ENCODE peak calls at places on chromosomes 2 and 18, in six cellular contexts. X is AG09309, C is neural progenitor cell, Z is astrocyte of the spinal cord, V is HL-60, F is brain microvascular endothelial cell. U is an unnamed sample.

GRCh38 chr18:55794288-55795052 is 206.5 kb upstream of the TCF4 start:
- DNase-seq in X (no peak), C (no peak), Z (peak; percentile 46), V (no peak), F (no peak), U (no peak)

GRCh38 chr18:12943200-12943599 is 4.6 kb upstream of the SEH1L start:
- DNase-seq in X (no peak), C (no peak), Z (no peak), V (no peak), F (no peak), U (no peak)

GRCh38 chr2:39871291-39871761 is 92.3 kb upstream of the THUMPD2 start:
- DNase-seq in X (peak; percentile 91), C (peak; percentile 6), Z (peak; percentile 94), V (no peak), F (peak; percentile 75), U (no peak)

GRCh38 chr2:200741468-200742202 is 70.1 kb upstream of the BZW1 start:
- DNase-seq in X (no peak), C (peak; percentile 14), Z (no peak), V (no peak), F (no peak), U (no peak)

GRCh38 chr18:58176915-58177717 is 133.1 kb downstream of the NEDD4L start:
- DNase-seq in X (peak; percentile 75), C (peak; percentile 48), Z (peak; percentile 91), V (no peak), F (peak; percentile 91), U (peak; percentile 74)

GRCh38 chr18:6521804-6522418 is 107.2 kb upstream of the L3MBTL4 start:
- DNase-seq in X (peak; percentile 2), C (peak; percentile 39), Z (peak; percentile 54), V (peak; percentile 17), F (peak; percentile 63), U (peak; percentile 2)

GRCh38 chr2:203808041-203808750 is 59.4 kb upstream of the CTLA4 start:
- DNase-seq in X (peak; percentile 78), C (peak; percentile 90), Z (peak; percentile 98), V (no peak), F (peak; percentile 97), U (no peak)

GRCh38 chr2:120453635-120453998 is 107.7 kb downstream of the INHBB start:
- DNase-seq in X (no peak), C (no peak), Z (no peak), V (no peak), F (peak; percentile 55), U (no peak)

GRCh38 chr2:20351555-20352229 is 1.0 kb upstream of the PUM2 start:
- DNase-seq in X (no peak), C (no peak), Z (no peak), V (no peak), F (no peak), U (no peak)

GRCh38 chr2:12718662-12719399 is 2.1 kb downstream of the TRIB2 start:
- DNase-seq in X (no peak), C (peak; percentile 88), Z (no peak), V (no peak), F (no peak), U (no peak)

GRCh38 chr2:70767699-70768584 is at the start of gene ADD2:
- DNase-seq in X (no peak), C (peak; percentile 93), Z (peak; percentile 10), V (no peak), F (no peak), U (no peak)

GRCh38 chr18:9015689-9016088 is 86.8 kb upstream of the NDUFV2 start:
- DNase-seq in X (no peak), C (no peak), Z (no peak), V (no peak), F (no peak), U (no peak)

GRCh38 chr18:27845897-27846296 is 331.0 kb downstream of the CDH2 start:
- DNase-seq in X (no peak), C (no peak), Z (peak; percentile 43), V (no peak), F (peak; percentile 35), U (no peak)

GRCh38 chr2:121088251-121089004 is 196.6 kb downstream of the TFCP2L1 start:
- DNase-seq in X (no peak), C (no peak), Z (no peak), V (no peak), F (no peak), U (no peak)

GRCh38 chr18:3066391-3067079 is 53.6 kb upstream of the LPIN2 start:
- DNase-seq in X (no peak), C (no peak), Z (no peak), V (no peak), F (no peak), U (no peak)

GRCh38 chr2:207166349-207167128 is 791 bp upstream of the KLF7 start:
- DNase-seq in X (no peak), C (peak; percentile 92), Z (peak; percentile 87), V (peak; percentile 56), F (peak; percentile 77), U (no peak)

GRCh38 chr2:240013343-240013742 is 11.8 kb downstream of the NDUFA10 start:
- DNase-seq in X (no peak), C (no peak), Z (peak; percentile 24), V (no peak), F (no peak), U (no peak)

GRCh38 chr18:48408111-48408726 is 964 bp downstream of the ZBTB7C start:
- DNase-seq in X (no peak), C (peak; percentile 33), Z (no peak), V (no peak), F (no peak), U (no peak)

GRCh38 chr2:23620841-23621341 is 235.9 kb downstream of the KLHL29 start:
- DNase-seq in X (no peak), C (no peak), Z (peak; percentile 30), V (no peak), F (peak; percentile 51), U (no peak)

GRCh38 chr2:12932192-12932591 is 215.5 kb downstream of the TRIB2 start:
- DNase-seq in X (no peak), C (no peak), Z (no peak), V (no peak), F (no peak), U (no peak)

GRCh38 chr2:11830708-11831301 is 84.4 kb downstream of the LPIN1 start:
- DNase-seq in X (no peak), C (no peak), Z (no peak), V (no peak), F (no peak), U (no peak)

GRCh38 chr2:171432206-171432968 is 1.4 kb downstream of the METTL8 start:
- DNase-seq in X (no peak), C (no peak), Z (no peak), V (no peak), F (no peak), U (no peak)

GRCh38 chr2:9565436-9566153 is 10.0 kb upstream of the ADAM17 start:
- DNase-seq in X (peak; percentile 86), C (no peak), Z (peak; percentile 96), V (no peak), F (peak; percentile 90), U (peak; percentile 84)

GRCh38 chr2:152761171-152761570 is 42.8 kb downstream of the ARL6IP6 start:
- DNase-seq in X (no peak), C (no peak), Z (peak; percentile 15), V (no peak), F (no peak), U (no peak)

GRCh38 chr18:46028536-46028891 is 43.5 kb downstream of the PSTPIP2 start:
- DNase-seq in X (no peak), C (no peak), Z (no peak), V (no peak), F (no peak), U (no peak)

GRCh38 chr2:26846881-26847662 is 860 bp upstream of the DPYSL5 start:
- DNase-seq in X (no peak), C (peak; percentile 63), Z (no peak), V (no peak), F (no peak), U (no peak)
- H3K4me3 ChIP-seq in X (no peak overlapping the region), C (peak overlapping the region; percentile 97), Z (no peak overlapping the region), V (no peak overlapping the region), F (no peak overlapping the region), U (no peak overlapping the region)

DNA sequence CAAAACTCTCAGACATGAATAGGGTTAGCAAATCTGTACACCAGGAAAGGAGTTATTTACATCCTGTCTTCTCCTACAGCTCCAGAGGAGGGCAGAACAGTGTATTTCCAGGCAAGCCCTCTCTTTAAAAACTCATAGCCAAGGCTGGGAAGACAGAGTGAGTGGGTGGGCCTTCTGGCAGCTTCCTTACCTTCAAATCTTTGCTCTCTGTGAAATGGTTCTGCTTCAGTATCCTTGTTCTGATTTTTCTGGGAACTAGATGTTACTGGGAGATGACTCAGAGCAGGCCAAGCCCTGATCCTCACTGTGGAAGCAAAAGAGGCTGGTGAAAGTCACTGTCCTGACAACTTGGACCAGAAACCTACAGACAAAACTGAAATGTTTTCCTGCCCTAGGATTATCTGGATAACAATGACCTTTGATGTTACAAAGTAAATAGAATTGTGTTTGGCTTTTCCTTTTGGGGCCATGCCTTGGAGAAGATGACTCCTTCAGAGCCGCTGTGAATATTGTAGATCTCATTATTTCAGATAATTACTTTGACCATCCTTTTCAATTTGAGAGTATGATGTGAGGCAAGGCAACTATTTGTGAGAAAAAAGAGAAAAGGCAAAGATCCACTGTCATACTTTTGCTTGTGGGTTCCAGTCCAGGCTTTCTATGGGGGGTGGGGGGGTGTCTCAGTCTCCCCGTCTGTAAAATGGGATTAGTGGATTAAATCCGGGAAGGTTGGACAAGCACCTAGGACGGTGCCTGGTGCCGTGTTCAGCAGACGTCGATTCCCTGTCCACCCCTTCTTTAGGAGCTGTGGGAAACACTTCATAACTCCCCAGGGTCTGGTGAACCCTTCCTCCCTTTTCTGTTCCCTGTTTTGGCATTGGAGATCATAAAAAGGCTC is 644 bp upstream of the QPCT start:
- DNase-seq in X (peak; percentile 25), C (peak; percentile 26), Z (peak; percentile 67), V (no peak), F (peak; percentile 51), U (peak; percentile 68)
- TF ChIP-seq CTCF in X (peak; percentile 42), C (peak; percentile 30), Z (peak; percentile 48), V (no peak), F (peak; percentile 59), U (peak; percentile 51)

GRCh38 chr2:33317369-33318015 is 159.0 kb upstream of the RASGRP3 start:
- DNase-seq in X (no peak), C (no peak), Z (no peak), V (no peak), F (no peak), U (no peak)
- H3K4me3 ChIP-seq in X (no peak overlapping the region), C (no peak overlapping the region), Z (no peak overlapping the region), V (no peak overlapping the region), F (no peak overlapping the region), U (no peak overlapping the region)

GRCh38 chr18:24271381-24272331 is 126.0 kb downstream of the OSBPL1A start:
- DNase-seq in X (peak; percentile 23), C (peak; percentile 95), Z (peak; percentile 83), V (no peak), F (peak; percentile 63), U (no peak)
- TF ChIP-seq CTCF in X (peak; percentile 31), C (peak; percentile 38), Z (peak; percentile 37), V (no peak), F (peak; percentile 39), U (peak; percentile 22)

U was measured in epithelial cell of proximal tubule.